ENCODE peak calls at places on chromosomes 2 and 18, in eight cellular contexts. C is fibroblast of pulmonary artery; R is brain microvascular endothelial cell; T is HTR-8/SVneo; M is NT2/D1; W is activated CD8-positive, alpha-beta memory T cell treated with anti-CD3 and anti-CD28 coated beads for 4 hours; P is CD8-positive, alpha-beta T cell; F is AG09319. Z is an unnamed sample.

GRCh38 chr2:46967990-46968647 is 52.5 kb upstream of the MCFD2 start:
- DNase-seq in C (peak), R (peak), T (peak), M (no peak), W (no peak), P (no peak), F (peak), Z (peak)

GRCh38 chr18:74493689-74494088 is 2.5 kb upstream of the CNDP2 start:
- DNase-seq in C (peak), R (peak), T (no peak), M (no peak), W (peak), P (peak), F (no peak), Z (peak)

GRCh38 chr2:8608411-8608954 is 73.4 kb upstream of the ID2 start:
- DNase-seq in C (no peak), R (peak), T (no peak), M (no peak), W (no peak), P (no peak), F (no peak), Z (no peak)

GRCh38 chr2:179340678-179341077 is 76.0 kb upstream of the SESTD1 start:
- DNase-seq in C (peak), R (peak), T (no peak), M (peak), W (no peak), P (no peak), F (no peak), Z (peak)

GRCh38 chr2:14988600-14988999 is 356.1 kb downstream of the LRATD1 start:
- DNase-seq in C (no peak), R (no peak), T (no peak), M (no peak), W (no peak), P (no peak), F (no peak), Z (no peak)

GRCh38 chr2:106847366-106847765 is 38.6 kb downstream of the ST6GAL2 start:
- DNase-seq in C (no peak), R (no peak), T (no peak), M (no peak), W (no peak), P (no peak), F (no peak), Z (no peak)

GRCh38 chr2:80546766-80547165 is 242.2 kb upstream of the LRRTM1 start:
- DNase-seq in C (no peak), R (no peak), T (no peak), M (no peak), W (no peak), P (no peak), F (no peak), Z (peak)

GRCh38 chr2:217289153-217289908 is 429.5 kb upstream of the TNP1 start:
- DNase-seq in C (no peak), R (no peak), T (no peak), M (peak), W (no peak), P (no peak), F (no peak), Z (no peak)

GRCh38 chr2:201796478-201796865 is 9.9 kb upstream of the CDK15 start:
- DNase-seq in C (no peak), R (no peak), T (no peak), M (no peak), W (no peak), P (no peak), F (no peak), Z (no peak)

GRCh38 chr2:29700560-29700959 is 220.8 kb downstream of the ALK start:
- DNase-seq in C (no peak), R (peak), T (no peak), M (no peak), W (no peak), P (no peak), F (no peak), Z (peak)

GRCh38 chr2:54120950-54121349 is 5.5 kb downstream of the ACYP2 start:
- DNase-seq in C (no peak), R (no peak), T (no peak), M (no peak), W (no peak), P (no peak), F (no peak), Z (no peak)

GRCh38 chr2:187569042-187569441 is 14.8 kb upstream of the TFPI start:
- DNase-seq in C (no peak), R (no peak), T (no peak), M (no peak), W (no peak), P (no peak), F (no peak), Z (no peak)

GRCh38 chr2:101630224-101630949 is 67.1 kb upstream of the MAP4K4 start:
- DNase-seq in C (no peak), R (no peak), T (no peak), M (no peak), W (no peak), P (no peak), F (no peak), Z (peak)

GRCh38 chr18:2486426-2486825 is 84.9 kb downstream of the METTL4 start:
- DNase-seq in C (no peak), R (no peak), T (no peak), M (no peak), W (no peak), P (no peak), F (no peak), Z (no peak)

GRCh38 chr2:128169497-128169896 is 78.5 kb downstream of the UGGT1 start:
- DNase-seq in C (peak), R (no peak), T (no peak), M (no peak), W (no peak), P (no peak), F (no peak), Z (no peak)

GRCh38 chr2:24920813-24921441 is 890 bp upstream of the ADCY3 start:
- DNase-seq in C (no peak), R (no peak), T (no peak), M (no peak), W (no peak), P (no peak), F (no peak), Z (peak)

GRCh38 chr18:41767960-41768359 is 187.1 kb upstream of the PIK3C3 start:
- DNase-seq in C (peak), R (peak), T (peak), M (no peak), W (no peak), P (no peak), F (no peak), Z (peak)

GRCh38 chr2:176488446-176488845 is 219.2 kb downstream of the MTX2 start:
- DNase-seq in C (peak), R (no peak), T (no peak), M (no peak), W (no peak), P (no peak), F (no peak), Z (no peak)

GRCh38 chr18:3380384-3380961 is 69.5 kb upstream of the TGIF1 start:
- DNase-seq in C (peak), R (peak), T (peak), M (no peak), W (no peak), P (no peak), F (no peak), Z (peak)

GRCh38 chr2:101467306-101467705 is 7.6 kb downstream of the RFX8 start:
- DNase-seq in C (no peak), R (no peak), T (no peak), M (peak), W (no peak), P (no peak), F (no peak), Z (no peak)

GRCh38 chr2:127348421-127349000 is 39.3 kb downstream of the MAP3K2 start:
- DNase-seq in C (peak), R (no peak), T (no peak), M (no peak), W (no peak), P (no peak), F (no peak), Z (peak)

GRCh38 chr2:96106991-96107882 is 9.1 kb downstream of the ADRA2B start:
- DNase-seq in C (no peak), R (no peak), T (no peak), M (no peak), W (no peak), P (no peak), F (no peak), Z (no peak)

GRCh38 chr18:56748698-56749268 is 97.6 kb downstream of the WDR7 start:
- DNase-seq in C (peak), R (peak), T (peak), M (peak), W (no peak), P (no peak), F (peak), Z (peak)

GRCh38 chr2:174012347-174013309 is 47.5 kb upstream of the SP3 start:
- DNase-seq in C (peak), R (no peak), T (no peak), M (no peak), W (peak), P (peak), F (no peak), Z (peak)

GRCh38 chr2:10584843-10585475 is 104.8 kb downstream of the NOL10 start:
- DNase-seq in C (peak), R (peak), T (peak), M (peak), W (no peak), P (no peak), F (peak), Z (peak)

GRCh38 chr18:24181806-24182205 is 42.9 kb downstream of the CABYR start:
- DNase-seq in C (peak), R (no peak), T (no peak), M (no peak), W (no peak), P (no peak), F (no peak), Z (peak)

GRCh38 chr18:9474103-9474982 is 970 bp upstream of the RALBP1 start:
- DNase-seq in C (peak), R (peak), T (peak), M (no peak), W (no peak), P (no peak), F (peak), Z (peak)

GRCh38 chr18:58397385-58398132 is 231.3 kb downstream of the ALPK2 start:
- DNase-seq in C (no peak), R (no peak), T (no peak), M (no peak), W (no peak), P (no peak), F (no peak), Z (no peak)

GRCh38 chr18:46519870-46520269 is 137.2 kb downstream of the LOXHD1 start:
- DNase-seq in C (no peak), R (no peak), T (no peak), M (no peak), W (no peak), P (no peak), F (no peak), Z (no peak)

GRCh38 chr18:35609236-35609635 is 27.7 kb downstream of the GALNT1 start:
- DNase-seq in C (no peak), R (no peak), T (no peak), M (no peak), W (no peak), P (no peak), F (no peak), Z (no peak)

GRCh38 chr2:25698752-25699151 is 25.4 kb upstream of the DTNB start:
- DNase-seq in C (peak), R (no peak), T (no peak), M (no peak), W (no peak), P (no peak), F (no peak), Z (peak)

GRCh38 chr18:69865656-69866241 is 81.9 kb downstream of the CD226 start:
- DNase-seq in C (no peak), R (no peak), T (no peak), M (no peak), W (no peak), P (no peak), F (peak), Z (no peak)